ENCODE peak calls at places on chromosomes 5 and 9, in four cellular contexts. F, N, V and J are unnamed samples.

GRCh38 chr5:170493028-170493820 is 10.6 kb upstream of the KCNIP1 start:
- DNase-seq in F (no peak), V (no peak), N (no peak), J (no peak)

GRCh38 chr9:38112010-38112409 is 43.0 kb upstream of the SHB start:
- DNase-seq in V (no peak), F (no peak), N (no peak), J (no peak)

GRCh38 chr9:6444108-6444507 is 31.1 kb downstream of the UHRF2 start:
- DNase-seq in V (no peak), F (no peak), N (no peak), J (no peak)

GRCh38 chr9:105887679-105888078 is 193.3 kb downstream of the TMEM38B start:
- DNase-seq in F (no peak), V (no peak), N (no peak), J (no peak)

GRCh38 chr9:131220485-131220884 is 55.8 kb downstream of the FAM78A start:
- DNase-seq in V (no peak), N (no peak), F (no peak), J (no peak)

GRCh38 chr5:131386779-131387178 is 122.9 kb downstream of the CDC42SE2 start:
- DNase-seq in F (peak), V (no peak), N (peak), J (no peak)

GRCh38 chr5:56310711-56311204 is 77.6 kb upstream of the ANKRD55 start:
- DNase-seq in V (no peak), N (no peak), F (peak), J (no peak)

GRCh38 chr5:131545856-131546255 is 89.2 kb downstream of the RAPGEF6 start:
- DNase-seq in N (peak), F (peak), V (no peak), J (no peak)

GRCh38 chr5:153572393-153572930 is 82.0 kb downstream of the GRIA1 start:
- DNase-seq in F (no peak), N (no peak), V (no peak), J (no peak)

GRCh38 chr9:92438900-92439526 is 14.7 kb upstream of the OMD start:
- DNase-seq in V (no peak), N (peak), F (peak), J (no peak)

GRCh38 chr5:58940446-58940845 is 357.6 kb downstream of the RAB3C start:
- DNase-seq in F (peak), N (peak), V (no peak), J (no peak)

GRCh38 chr5:143148461-143149170 is 254.9 kb downstream of the NR3C1 start:
- DNase-seq in V (no peak), N (peak), F (peak), J (no peak)

GRCh38 chr9:110995511-110996340 is 42.5 kb downstream of the LPAR1 start:
- DNase-seq in V (no peak), N (peak), F (peak), J (no peak)

GRCh38 chr9:137055385-137056364 is 1.8 kb upstream of the ENTPD2 start:
- DNase-seq in F (peak), N (peak), V (peak), J (peak)

GRCh38 chr9:33161589-33162132 is 5.5 kb downstream of the B4GALT1 start:
- DNase-seq in F (no peak), V (peak), N (no peak), J (no peak)

GRCh38 chr5:107778651-107779050 is 107.9 kb upstream of the EFNA5 start:
- DNase-seq in V (no peak), F (no peak), N (no peak), J (no peak)

GRCh38 chr5:139243425-139243965 is 45.3 kb upstream of the SIL1 start:
- DNase-seq in F (peak), V (no peak), N (no peak), J (no peak)

GRCh38 chr5:150342583-150342982 is 14.9 kb upstream of the TCOF1 start:
- DNase-seq in F (no peak), V (no peak), N (no peak), J (no peak)

GRCh38 chr9:38027714-38028113 is 41.3 kb downstream of the SHB start:
- DNase-seq in F (no peak), V (no peak), N (no peak), J (no peak)

GRCh38 chr5:114363837-114364236 is 2.0 kb downstream of the KCNN2 start:
- DNase-seq in F (no peak), V (no peak), N (no peak), J (no peak)

GRCh38 chr9:129761293-129761900 is 8.6 kb upstream of the PTGES start:
- DNase-seq in N (peak), V (no peak), F (peak), J (peak)
- H3K4me3 ChIP-seq in N (no peak), V (no peak), F (no peak), J (no peak)

GRCh38 chr9:134522502-134522848 is 119.1 kb upstream of the COL5A1 start:
- DNase-seq in F (no peak), V (no peak), N (no peak), J (no peak)

GRCh38 chr9:134522976-134523375 is 118.6 kb upstream of the COL5A1 start:
- DNase-seq in N (no peak), V (no peak), F (no peak), J (peak)

GRCh38 chr9:134526798-134527492 is 114.7 kb upstream of the COL5A1 start:
- DNase-seq in N (no peak), F (no peak), V (no peak), J (peak)

GRCh38 chr9:134525070-134525815 is 116.4 kb upstream of the COL5A1 start:
- DNase-seq in V (no peak), N (no peak), F (no peak), J (no peak)

DNA sequence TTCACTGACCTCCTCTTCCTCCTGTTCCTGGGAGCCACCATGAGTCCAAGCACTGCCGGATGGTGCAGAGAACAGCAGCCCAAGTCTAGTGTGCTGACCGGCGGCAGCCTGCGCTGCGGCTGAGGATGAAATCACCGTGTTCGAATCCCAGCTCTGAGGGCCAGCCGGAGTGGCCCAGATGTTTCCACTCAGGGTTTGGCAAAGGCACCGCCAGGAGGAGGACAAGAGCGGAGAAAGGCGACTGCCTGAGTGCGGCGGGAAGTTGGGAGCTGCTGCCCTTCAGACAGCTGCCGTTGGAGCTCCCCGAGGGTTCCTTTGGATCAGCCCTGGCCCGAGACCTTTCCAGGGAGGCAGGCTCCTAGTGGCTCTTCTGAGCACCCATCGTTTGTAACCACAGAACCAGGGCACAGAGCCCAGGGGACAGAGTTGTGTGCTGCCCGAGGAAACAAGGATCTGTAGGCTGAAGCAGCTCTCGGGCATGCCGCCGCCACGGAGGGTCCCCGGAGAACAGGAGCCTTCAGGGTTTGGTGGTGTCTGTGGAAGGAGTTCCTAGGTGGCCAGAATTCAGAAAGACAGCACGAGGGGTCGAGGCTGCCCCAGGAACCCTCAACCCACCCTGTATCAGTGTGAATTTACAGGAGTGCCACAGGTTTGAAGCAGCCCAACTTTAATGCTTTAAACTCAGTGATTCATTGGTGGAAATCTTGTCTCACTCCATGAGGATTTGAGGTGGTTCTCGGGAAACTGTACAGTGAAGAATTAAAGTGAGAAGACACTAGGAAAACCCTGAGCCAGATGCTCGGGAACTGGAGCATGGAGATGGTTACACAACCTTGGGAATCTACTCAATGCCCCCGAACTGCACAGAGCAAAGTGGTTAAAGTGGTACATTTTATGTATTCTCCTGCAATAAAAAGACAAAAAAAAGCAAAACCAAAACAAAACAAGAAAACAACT is 115.5 kb upstream of the COL5A1 start:
- DNase-seq in V (no peak), F (no peak), N (no peak), J (peak)
- H3K4me3 ChIP-seq in V (no peak), F (no peak), N (no peak), J (no peak)

DNA sequence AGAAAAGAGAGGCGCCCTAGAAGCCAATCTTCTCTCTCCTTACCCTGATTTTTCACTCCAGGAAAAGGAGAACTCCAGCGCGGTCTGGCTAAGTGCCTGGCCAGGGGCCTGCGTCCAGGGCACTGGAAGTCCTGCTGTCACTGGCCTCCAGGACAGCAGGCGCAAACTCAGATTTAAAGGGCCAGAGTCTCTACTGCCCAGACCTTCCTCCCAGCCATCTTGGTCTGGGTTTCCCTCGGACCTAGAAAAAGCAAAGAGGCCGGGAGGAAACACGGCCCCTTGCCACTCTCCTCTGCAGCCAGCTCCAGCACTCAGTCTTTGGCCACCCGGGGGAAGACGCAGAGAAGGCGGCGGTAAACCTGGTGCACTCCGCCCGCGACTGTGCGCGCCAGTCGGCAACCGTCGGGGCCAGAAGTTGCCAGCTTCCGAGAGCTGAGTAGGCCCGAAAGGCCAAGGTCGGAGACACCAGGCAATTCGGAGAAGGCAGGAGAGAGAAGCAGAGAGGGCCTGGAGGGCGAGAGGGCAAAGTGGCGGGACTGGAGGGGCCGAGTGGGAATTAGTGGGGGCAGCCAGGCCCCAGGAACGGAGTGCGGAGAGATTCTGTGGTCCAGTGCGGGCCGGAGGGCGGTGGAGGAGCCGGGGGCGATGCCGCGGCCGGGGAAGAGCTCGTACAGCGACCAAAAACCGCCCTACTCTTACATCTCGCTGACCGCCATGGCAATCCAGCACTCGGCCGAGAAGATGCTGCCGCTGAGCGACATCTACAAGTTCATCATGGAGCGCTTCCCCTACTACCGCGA is at the start of gene FOXB2:
- DNase-seq in N (no peak), F (no peak), V (no peak), J (no peak)
- H3K4me3 ChIP-seq in N (no peak), F (no peak), V (peak), J (peak)

DNA sequence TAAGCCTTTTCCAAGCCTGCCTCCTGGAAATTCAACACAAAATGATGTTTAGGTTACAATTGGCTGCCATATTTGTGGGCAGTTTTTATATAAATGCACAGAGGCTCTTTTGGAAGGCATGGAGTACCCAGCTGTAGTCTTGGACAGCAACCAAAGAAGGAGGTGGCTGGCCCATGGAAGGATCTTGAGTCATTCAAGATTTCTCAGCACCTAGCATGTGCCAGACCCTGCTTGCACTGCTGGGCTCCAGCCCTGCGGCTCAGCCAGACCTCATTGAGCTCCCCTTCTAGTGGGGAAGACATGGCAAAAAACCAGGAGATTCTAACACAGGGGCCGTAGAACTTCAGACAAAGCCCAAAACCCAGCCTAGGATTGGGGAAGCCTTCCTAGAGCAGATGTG is 22.1 kb downstream of the JADE2 start:
- DNase-seq in F (peak), V (no peak), N (peak), J (no peak)
- H3K4me3 ChIP-seq in F (no peak), V (no peak), N (no peak), J (no peak)

GRCh38 chr5:93503598-93504067 is 77.4 kb downstream of the NR2F1-AS1 start:
- DNase-seq in F (peak), N (peak), V (no peak), J (no peak)
- H3K4me3 ChIP-seq in F (no peak), N (no peak), V (no peak), J (no peak)

DNA sequence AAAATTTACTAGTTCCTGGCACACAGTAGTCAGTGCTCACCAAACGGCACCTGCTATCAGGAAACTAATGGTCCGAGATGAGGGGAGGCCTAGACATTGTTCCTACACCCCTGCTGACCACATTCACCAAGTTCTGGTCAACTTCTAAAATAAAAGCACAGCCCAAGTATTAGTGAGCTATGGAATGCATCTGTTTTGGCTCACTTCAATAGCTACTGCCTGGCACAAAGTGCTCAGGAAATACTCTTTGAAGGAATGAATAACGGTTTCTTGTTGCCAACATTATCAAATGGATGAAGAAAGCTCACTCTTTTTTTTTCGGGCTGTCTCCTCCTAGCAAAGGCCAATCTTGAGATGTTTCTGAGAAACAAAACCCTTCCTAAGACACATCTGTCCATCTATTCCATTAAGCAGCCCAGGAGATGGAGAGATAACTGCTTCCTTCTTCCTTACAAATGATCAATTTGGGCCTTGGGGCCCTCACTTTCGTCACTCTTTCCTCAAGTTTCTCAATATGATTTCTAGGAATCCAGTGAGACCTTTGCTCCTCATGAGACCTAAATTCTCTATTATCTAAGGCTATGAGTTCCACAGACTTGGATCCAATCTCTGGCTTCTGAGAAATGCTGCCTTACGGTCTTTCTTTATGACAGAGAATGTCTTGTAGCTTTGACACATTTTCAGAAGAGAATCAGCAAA is 98.1 kb downstream of the DPYSL3 start:
- DNase-seq in V (no peak), F (no peak), N (no peak), J (no peak)
- H3K4me3 ChIP-seq in V (no peak), F (no peak), N (no peak), J (no peak)

DNA sequence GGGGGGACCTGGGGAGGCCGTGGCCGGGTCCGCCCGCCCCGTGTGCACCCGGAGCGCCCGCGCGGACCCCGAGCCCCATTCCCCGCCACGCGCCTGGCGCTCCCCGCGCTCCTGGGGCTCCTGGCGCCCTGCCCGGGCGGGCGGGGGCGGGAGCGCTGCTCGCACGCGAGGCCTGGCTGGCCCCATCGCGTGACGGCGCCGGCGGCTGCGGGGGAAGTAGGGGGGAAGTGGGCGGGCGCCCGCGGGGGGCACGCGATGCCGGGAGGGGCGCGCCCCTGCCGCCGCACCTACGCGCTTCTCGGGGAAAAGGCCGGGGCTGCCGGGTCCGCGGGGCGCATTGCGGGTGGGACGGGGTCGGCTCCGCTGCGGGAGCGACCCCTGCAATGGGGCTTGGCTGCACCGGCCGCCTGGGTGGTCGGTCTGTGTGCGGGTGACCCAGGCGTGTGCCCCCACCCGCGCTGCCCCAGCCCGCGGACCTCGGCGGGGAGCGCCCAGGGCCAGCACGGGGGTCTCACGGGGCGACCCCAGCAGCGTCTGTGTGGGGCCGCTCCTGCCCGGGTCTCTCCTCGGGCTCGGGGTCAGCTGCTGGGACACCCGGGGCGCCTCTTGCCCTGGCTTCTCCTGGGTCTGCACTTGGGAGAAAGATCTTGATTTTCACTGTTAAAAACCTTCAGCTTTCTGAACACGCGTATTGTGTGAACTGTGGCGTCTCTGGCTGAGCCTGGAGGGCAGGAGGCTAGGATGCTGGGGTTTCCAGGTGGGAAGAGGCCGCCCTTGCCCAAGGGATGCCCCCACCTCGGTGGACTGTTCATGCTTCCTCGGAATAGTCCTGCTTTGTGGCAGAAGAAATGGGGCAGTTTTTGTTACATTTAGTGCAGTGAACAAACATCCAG is 52.4 kb downstream of the AHRR start:
- DNase-seq in F (peak), N (peak), V (peak), J (peak)
- H3K4me3 ChIP-seq in F (peak), N (peak), V (peak), J (peak)

GRCh38 chr5:54991446-54991845 is 6.1 kb upstream of the ESM1 start:
- DNase-seq in F (no peak), N (no peak), V (no peak), J (no peak)

GRCh38 chr5:54988817-54989216 is 3.4 kb upstream of the ESM1 start:
- DNase-seq in N (no peak), F (no peak), V (no peak), J (no peak)

GRCh38 chr5:54988218-54988617 is 2.8 kb upstream of the ESM1 start:
- DNase-seq in F (no peak), V (no peak), N (no peak), J (no peak)

GRCh38 chr5:54993318-54993717 is 7.9 kb upstream of the ESM1 start:
- DNase-seq in F (peak), V (no peak), N (peak), J (no peak)

GRCh38 chr5:54990751-54991349 is 5.5 kb upstream of the ESM1 start:
- DNase-seq in N (peak), F (peak), V (no peak), J (no peak)
- H3K4me3 ChIP-seq in N (no peak), F (no peak), V (no peak), J (no peak)